ENCODE peak calls at places on chromosomes 16 and 17, in five cellular contexts. One of them, this sample, is unnamed.

GRCh38 chr17:11948791-11949190 is 48.5 kb downstream of the ZNF18 start:
- DNase-seq in GM10248: no peak
- DNase-seq in cardiac fibroblast: peak
- DNase-seq in omental fat pad: no peak
- DNase-seq in RWPE1: peak
- DNase-seq in this sample: no peak

GRCh38 chr16:55437627-55438026 is 41.4 kb upstream of the MMP2 start:
- DNase-seq in cardiac fibroblast: peak
- DNase-seq in RWPE1: peak
- DNase-seq in GM10248: no peak
- DNase-seq in omental fat pad: no peak
- DNase-seq in this sample: peak

GRCh38 chr16:21708533-21709115 is 44.9 kb downstream of the OTOA start:
- DNase-seq in omental fat pad: peak
- DNase-seq in GM10248: peak
- DNase-seq in RWPE1: peak
- DNase-seq in cardiac fibroblast: peak
- DNase-seq in this sample: peak

GRCh38 chr17:67469208-67469980 is 92.3 kb downstream of the PITPNC1 start:
- DNase-seq in RWPE1: no peak
- DNase-seq in omental fat pad: no peak
- DNase-seq in cardiac fibroblast: peak
- DNase-seq in GM10248: no peak
- DNase-seq in this sample: peak

GRCh38 chr17:81498953-81499600 is 13.5 kb downstream of the ACTG1 start:
- DNase-seq in cardiac fibroblast: no peak
- DNase-seq in omental fat pad: no peak
- DNase-seq in GM10248: no peak
- DNase-seq in RWPE1: no peak
- DNase-seq in this sample: no peak

GRCh38 chr17:36722121-36722902 is 120.9 kb downstream of the MRM1 start:
- DNase-seq in GM10248: peak
- DNase-seq in RWPE1: peak
- DNase-seq in cardiac fibroblast: peak
- DNase-seq in omental fat pad: no peak
- DNase-seq in this sample: peak

GRCh38 chr17:65670667-65671371 is 109.4 kb upstream of the AXIN2 start:
- DNase-seq in omental fat pad: no peak
- DNase-seq in GM10248: no peak
- DNase-seq in cardiac fibroblast: no peak
- DNase-seq in RWPE1: no peak
- DNase-seq in this sample: no peak

GRCh38 chr16:3164121-3164991 is 23.6 kb upstream of the OR1F1 start:
- DNase-seq in RWPE1: no peak
- DNase-seq in cardiac fibroblast: no peak
- DNase-seq in omental fat pad: no peak
- DNase-seq in GM10248: no peak
- DNase-seq in this sample: no peak

GRCh38 chr16:610513-611381 is 20.0 kb upstream of the WFIKKN1 start:
- DNase-seq in GM10248: no peak
- DNase-seq in omental fat pad: no peak
- DNase-seq in RWPE1: peak
- DNase-seq in cardiac fibroblast: no peak
- DNase-seq in this sample: peak

DNA sequence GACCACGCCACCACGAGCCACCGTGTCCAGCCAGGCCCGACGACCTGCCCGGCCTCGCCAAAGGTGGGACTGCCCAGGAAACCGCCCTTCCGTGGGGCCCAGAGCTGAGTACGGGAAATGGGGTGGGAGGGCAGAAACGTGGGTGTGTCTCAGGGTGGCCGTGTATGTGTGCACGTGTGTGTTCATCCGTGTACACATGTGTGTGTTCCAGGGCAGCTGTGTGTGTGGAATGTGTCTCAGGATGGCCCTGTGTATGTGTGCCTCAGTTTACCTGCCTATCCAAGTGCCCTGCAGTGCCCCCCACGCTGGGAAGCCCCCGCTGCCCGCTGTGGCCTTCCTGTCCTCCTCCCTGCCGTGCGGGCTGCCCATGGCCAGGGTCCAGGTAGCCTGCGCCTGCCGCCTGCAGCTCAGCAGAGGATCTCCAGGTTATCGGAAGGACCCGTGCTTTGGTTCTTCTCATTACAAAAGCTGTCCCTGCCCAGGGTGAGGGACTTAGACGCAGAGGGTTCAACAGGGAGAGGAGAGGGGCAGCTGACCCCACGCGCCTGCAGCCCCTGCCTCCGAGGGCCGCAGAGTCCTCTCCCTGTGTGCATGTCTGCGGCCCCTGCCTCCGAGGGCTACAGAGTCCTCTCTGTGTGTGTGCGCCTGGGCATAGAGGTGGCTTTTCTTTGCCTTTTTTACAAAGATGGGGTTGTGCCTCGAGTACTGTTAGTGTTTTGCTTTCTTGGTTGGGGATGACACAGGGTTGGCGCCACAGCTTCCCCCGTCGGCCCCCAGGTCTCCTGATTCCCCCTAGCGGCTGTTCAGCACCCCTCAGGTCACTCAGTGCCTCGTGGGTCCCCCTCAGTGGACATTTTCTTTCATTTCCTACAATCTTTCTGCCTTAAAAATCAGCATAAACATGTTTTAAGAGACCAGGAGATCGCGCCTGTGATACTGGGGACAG is 23.6 kb downstream of the ZNF469 start:
- DNase-seq in cardiac fibroblast: no peak
- DNase-seq in omental fat pad: no peak
- DNase-seq in GM10248: no peak
- DNase-seq in RWPE1: no peak
- DNase-seq in this sample: no peak
- TF ChIP-seq CTCF in cardiac fibroblast: no peak
- TF ChIP-seq CTCF in omental fat pad: no peak
- TF ChIP-seq CTCF in GM10248: no peak
- TF ChIP-seq CTCF in RWPE1: no peak
- TF ChIP-seq CTCF in this sample: no peak

DNA sequence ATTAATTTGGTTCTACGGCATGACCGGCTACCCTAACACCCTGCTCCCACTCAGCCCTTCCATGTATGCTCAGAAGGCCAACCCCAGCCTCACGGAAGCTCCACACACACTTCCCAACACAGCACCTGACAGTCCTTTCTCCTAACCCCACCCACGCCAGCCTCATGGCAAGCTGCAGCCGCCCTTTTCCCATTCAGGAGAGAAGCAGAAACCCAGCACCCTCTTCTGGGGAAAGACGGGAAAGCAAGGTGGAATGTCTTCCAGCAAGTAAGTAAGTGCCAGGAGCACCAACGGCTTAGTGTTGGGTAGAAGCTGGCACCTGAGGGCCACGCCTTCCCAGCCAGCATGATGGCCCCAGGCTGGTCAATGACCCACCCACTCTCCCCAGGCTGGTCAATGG is 32.1 kb downstream of the ABR start:
- DNase-seq in cardiac fibroblast: peak
- DNase-seq in GM10248: no peak
- DNase-seq in omental fat pad: no peak
- DNase-seq in RWPE1: peak
- DNase-seq in this sample: no peak
- TF ChIP-seq CTCF in cardiac fibroblast: peak
- TF ChIP-seq CTCF in GM10248: no peak
- TF ChIP-seq CTCF in omental fat pad: no peak
- TF ChIP-seq CTCF in RWPE1: peak
- TF ChIP-seq CTCF in this sample: no peak

DNA sequence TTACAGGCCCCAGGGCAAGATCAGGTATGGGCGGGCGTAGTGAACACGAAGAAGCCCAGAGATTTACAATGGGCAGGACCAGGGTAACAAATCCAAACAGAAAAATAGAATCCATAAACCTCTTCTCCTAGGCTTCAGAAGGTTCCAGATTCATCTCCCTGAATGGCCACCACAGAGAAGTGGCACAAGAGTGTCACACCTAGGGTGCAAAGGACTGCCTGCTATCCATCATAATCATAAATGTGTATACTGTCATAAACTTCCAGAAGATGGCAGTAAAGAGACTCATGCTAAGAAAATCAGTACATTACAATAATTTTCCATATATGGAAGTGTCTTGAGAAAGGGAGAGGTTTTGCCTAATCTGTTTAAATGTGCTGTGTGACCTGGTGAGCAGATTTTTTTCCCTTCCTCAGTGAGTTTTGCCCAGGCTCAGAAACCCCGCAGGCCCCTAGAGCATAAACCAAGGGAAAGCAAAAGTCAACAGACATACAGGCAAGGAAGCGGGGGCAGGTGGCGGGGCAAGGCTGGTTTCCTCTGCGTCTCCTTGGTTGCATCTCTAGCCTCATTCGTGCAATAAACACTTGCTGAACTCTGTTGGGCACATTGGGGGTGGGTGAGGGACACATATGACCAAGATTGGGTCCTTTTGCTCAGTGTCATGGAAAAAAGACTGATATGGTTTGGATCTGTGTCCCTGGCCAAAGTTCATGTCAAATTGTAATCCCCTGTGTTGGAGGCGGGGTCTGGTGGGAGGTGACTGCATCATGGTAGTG is 92.0 kb upstream of the CDH5 start:
- DNase-seq in omental fat pad: no peak
- DNase-seq in RWPE1: no peak
- DNase-seq in GM10248: no peak
- DNase-seq in cardiac fibroblast: peak
- DNase-seq in this sample: no peak
- TF ChIP-seq CTCF in omental fat pad: no peak
- TF ChIP-seq CTCF in RWPE1: peak
- TF ChIP-seq CTCF in GM10248: peak
- TF ChIP-seq CTCF in cardiac fibroblast: peak
- TF ChIP-seq CTCF in this sample: no peak

DNA sequence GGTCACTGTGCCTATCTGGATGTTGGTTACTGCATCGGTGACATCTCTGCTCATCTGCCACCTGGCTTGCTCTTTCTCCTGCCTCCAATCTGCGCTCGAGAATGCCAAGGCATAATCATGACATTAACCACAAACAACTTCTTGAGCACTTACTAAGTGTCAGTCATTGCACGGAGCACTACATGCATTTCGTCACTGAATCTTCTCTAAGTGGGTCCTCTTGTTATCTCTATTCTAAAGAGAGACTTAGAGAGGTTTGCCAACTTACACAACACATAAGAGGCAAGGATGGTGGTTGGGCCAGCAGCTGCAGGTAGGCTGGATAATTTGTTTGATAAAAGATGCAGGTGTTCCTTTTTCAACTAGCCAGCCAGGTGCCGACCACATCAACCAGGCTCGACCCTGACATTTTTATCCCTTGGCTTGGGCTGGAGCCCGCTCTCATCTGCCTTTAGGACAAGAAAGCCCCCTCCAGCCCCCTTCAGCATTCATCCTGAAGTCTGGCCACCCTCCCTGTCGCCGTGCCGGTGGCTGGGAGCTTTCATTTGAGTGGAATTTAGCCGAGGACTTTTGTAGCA is 89.4 kb upstream of the NKD1 start:
- DNase-seq in omental fat pad: no peak
- DNase-seq in RWPE1: no peak
- DNase-seq in GM10248: no peak
- DNase-seq in cardiac fibroblast: no peak
- DNase-seq in this sample: no peak
- TF ChIP-seq CTCF in omental fat pad: no peak
- TF ChIP-seq CTCF in RWPE1: no peak
- TF ChIP-seq CTCF in GM10248: no peak
- TF ChIP-seq CTCF in cardiac fibroblast: no peak
- TF ChIP-seq CTCF in this sample: no peak

This sample was measured in GM20000.